ENCODE peak calls at places on chromosome 1, in four cellular contexts. X is effector CD4-positive, alpha-beta T cell; K is HuH-7.5; M is non-pigmented ciliary epithelial cell. B is an unnamed sample.

GRCh38 chr1:31814041-31814511 is 1.7 kb downstream of the SPOCD1 start:
- DNase-seq in K (no peak), X (no peak), M (no peak), B (no peak)

GRCh38 chr1:207806531-207807394 is 54.9 kb downstream of the CD46 start:
- DNase-seq in K (no peak), M (no peak), X (no peak), B (no peak)

GRCh38 chr1:165284471-165284870 is 72.0 kb downstream of the LMX1A start:
- DNase-seq in M (no peak), K (no peak), X (no peak), B (no peak)

GRCh38 chr1:229693124-229693523 is 67.1 kb downstream of the URB2 start:
- DNase-seq in M (no peak), K (no peak), X (no peak), B (no peak)

GRCh38 chr1:24998554-24999245 is 68.6 kb upstream of the RUNX3 start:
- DNase-seq in K (no peak), X (no peak), M (no peak), B (no peak)

GRCh38 chr1:182917386-182917785 is 35.6 kb downstream of the SHCBP1L start:
- DNase-seq in M (no peak), K (no peak), X (no peak), B (no peak)

GRCh38 chr1:197619008-197619640 is 156.2 kb downstream of the DENND1B start:
- DNase-seq in K (no peak), X (no peak), M (no peak), B (no peak)

GRCh38 chr1:63982201-63982600 is 208.4 kb downstream of the ROR1 start:
- DNase-seq in X (no peak), K (no peak), M (no peak), B (no peak)

GRCh38 chr1:198156745-198157240 is at the start of gene NEK7:
- DNase-seq in K (peak; percentile 80), X (peak; percentile 39), M (no peak), B (no peak)

GRCh38 chr1:97632075-97632474 is 288.8 kb downstream of the DPYD start:
- DNase-seq in K (no peak), X (no peak), M (peak; percentile 35), B (no peak)

GRCh38 chr1:148354909-148355308 is 128.2 kb downstream of the PPIAL4G start:
- DNase-seq in X (no peak), M (no peak), K (no peak), B (no peak)

GRCh38 chr1:160131803-160132565 is 16.4 kb downstream of the ATP1A2 start:
- DNase-seq in K (no peak), X (no peak), M (no peak), B (no peak)

GRCh38 chr1:35112668-35113067 is 33.5 kb downstream of the ZMYM1 start:
- DNase-seq in X (no peak), M (no peak), K (no peak), B (no peak)

B was measured in epithelial cell of proximal tubule.